ENCODE peak calls at places on chromosome 3, in five cellular contexts. Y is stimulated activated CD8-positive, alpha-beta memory T cell treated with anti-CD3 and anti-CD28 coated beads, Interleukin-4, amount 100 ng/mL, for 4 hours; K is retina; R is AG08395; N is NCI-H1092. I is an unnamed sample.

GRCh38 chr3:165643433-165643824 is 193.8 kb downstream of the BCHE start:
- DNase-seq in Y (no peak), K (no peak), R (peak), N (no peak), I (no peak)

GRCh38 chr3:148360046-148360445 is 337.7 kb upstream of the AGTR1 start:
- DNase-seq in Y (no peak), K (no peak), R (peak), N (no peak), I (no peak)

GRCh38 chr3:51642462-51642861 is 28.6 kb upstream of the TEX264 start:
- DNase-seq in Y (no peak), K (no peak), R (no peak), N (no peak), I (no peak)

GRCh38 chr3:120450261-120450913 is 405 bp downstream of the FSTL1 start:
- DNase-seq in Y (no peak), K (peak), R (no peak), N (no peak), I (no peak)

GRCh38 chr3:140756240-140757016 is 78.6 kb downstream of the TRIM42 start:
- DNase-seq in Y (no peak), K (no peak), R (no peak), N (no peak), I (no peak)

GRCh38 chr3:20225769-20226168 is 39.8 kb upstream of the SGO1 start:
- DNase-seq in Y (no peak), K (peak), R (peak), N (peak), I (peak)

GRCh38 chr3:42119558-42120355 is 28.6 kb downstream of the TRAK1 start:
- DNase-seq in Y (no peak), K (no peak), R (no peak), N (no peak), I (no peak)

GRCh38 chr3:166367947-166368533 is 530.8 kb upstream of the BCHE start:
- DNase-seq in Y (no peak), K (no peak), R (no peak), N (no peak), I (no peak)

GRCh38 chr3:99536555-99537314 is 101.7 kb upstream of the COL8A1 start:
- DNase-seq in Y (no peak), K (no peak), R (no peak), N (no peak), I (no peak)

GRCh38 chr3:50126287-50127211 is 28.6 kb upstream of the SEMA3F start:
- DNase-seq in Y (no peak), K (peak), R (peak), N (no peak), I (no peak)

GRCh38 chr3:126202281-126203079 is 22.1 kb upstream of the ALDH1L1 start:
- DNase-seq in Y (no peak), K (no peak), R (no peak), N (no peak), I (peak)

GRCh38 chr3:71319771-71320170 is 263.8 kb downstream of the FOXP1 start:
- DNase-seq in Y (no peak), K (no peak), R (no peak), N (no peak), I (no peak)

GRCh38 chr3:23948761-23949160 is 3.7 kb downstream of the NR1D2 start:
- DNase-seq in Y (no peak), K (no peak), R (no peak), N (no peak), I (no peak)